ENCODE peak calls at places on chromosome 18, in nine cellular contexts. Z is tibial artery, E is AG09309, Q is OCI-LY7, M is fibroblast of lung, V is GM12865, X is HL-60, B is stomach, I is heart left ventricle. F is an unnamed sample.

GRCh38 chr18:2143666-2144065 is 427.6 kb downstream of the METTL4 start:
- DNase-seq in Z (no peak), E (no peak), Q (no peak), M (no peak), V (no peak), X (no peak), B (no peak), I (no peak), F (no peak)

GRCh38 chr18:44654555-44654954 is 26.1 kb upstream of the SETBP1 start:
- DNase-seq in Z (no peak), E (peak), Q (no peak), M (peak), V (no peak), X (no peak), B (no peak), I (no peak), F (peak)

GRCh38 chr18:1075310-1075709 is 170.6 kb downstream of the ADCYAP1 start:
- DNase-seq in Z (no peak), E (no peak), Q (no peak), M (no peak), V (no peak), X (no peak), B (no peak), I (no peak), F (no peak)

GRCh38 chr18:22165049-22165602 is 4.3 kb upstream of the GATA6 start:
- DNase-seq in Z (no peak), E (no peak), Q (no peak), M (no peak), V (no peak), X (no peak), B (no peak), I (no peak), F (no peak)

GRCh38 chr18:9404565-9405060 is 70.0 kb downstream of the TWSG1 start:
- DNase-seq in Z (peak), E (no peak), Q (no peak), M (no peak), V (peak), X (peak), B (no peak), I (no peak), F (no peak)

GRCh38 chr18:7206231-7206630 is 24.7 kb upstream of the LRRC30 start:
- DNase-seq in Z (no peak), E (no peak), Q (no peak), M (no peak), V (no peak), X (no peak), B (no peak), I (no peak), F (no peak)

GRCh38 chr18:35477974-35478373 is 19.8 kb downstream of the INO80C start:
- DNase-seq in Z (no peak), E (no peak), Q (no peak), M (no peak), V (no peak), X (no peak), B (no peak), I (no peak), F (no peak)

GRCh38 chr18:9535430-9535972 is 60.2 kb downstream of the RALBP1 start:
- DNase-seq in Z (peak), E (peak), Q (no peak), M (peak), V (no peak), X (no peak), B (no peak), I (no peak), F (peak)

GRCh38 chr18:6397931-6398566 is 16.7 kb downstream of the L3MBTL4 start:
- DNase-seq in Z (no peak), E (no peak), Q (no peak), M (no peak), V (no peak), X (no peak), B (no peak), I (no peak), F (no peak)

GRCh38 chr18:8241731-8242130 is 367.5 kb upstream of the RAB12 start:
- DNase-seq in Z (no peak), E (no peak), Q (no peak), M (no peak), V (no peak), X (no peak), B (no peak), I (no peak), F (no peak)

GRCh38 chr18:11336241-11336640 is 186.9 kb upstream of the PIEZO2 start:
- DNase-seq in Z (no peak), E (no peak), Q (no peak), M (peak), V (no peak), X (no peak), B (no peak), I (no peak), F (no peak)

GRCh38 chr18:8045890-8046289 is 478.8 kb downstream of the PTPRM start:
- DNase-seq in Z (no peak), E (no peak), Q (no peak), M (no peak), V (no peak), X (no peak), B (no peak), I (no peak), F (no peak)

DNA sequence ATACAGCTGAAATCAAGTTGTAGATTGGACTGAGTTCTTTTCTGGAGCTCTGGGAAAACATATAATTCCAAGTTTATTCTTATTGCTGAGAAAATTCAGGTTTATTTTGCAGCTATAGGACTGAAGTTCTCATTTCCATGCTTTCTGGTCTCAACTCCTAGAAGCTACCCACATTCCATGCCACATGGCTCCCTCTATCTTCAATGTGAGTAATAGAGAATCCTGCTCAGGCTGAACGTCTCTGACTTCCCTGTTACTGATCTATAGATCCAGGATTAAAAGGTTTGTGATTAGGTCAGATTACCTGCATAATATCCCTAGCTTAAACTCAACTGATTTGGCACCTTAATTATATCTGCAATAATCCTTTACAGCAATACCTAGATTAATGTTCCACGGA is 453.8 kb upstream of the MC4R start:
- DNase-seq in Z (no peak), E (no peak), Q (no peak), M (no peak), V (no peak), X (no peak), B (no peak), I (no peak), F (no peak)
- TF ChIP-seq CTCF in Z (no peak), E (no peak), Q (no peak), M (no peak), V (no peak), X (no peak), B (no peak), I (peak), F (peak)

GRCh38 chr18:48410095-48410920 is 1.1 kb upstream of the ZBTB7C start:
- DNase-seq in Z (peak), E (no peak), Q (peak), M (peak), V (peak), X (peak), B (peak), I (peak), F (no peak)
- H3K4me3 ChIP-seq in Z (peak), E (peak), Q (peak), M (peak), V (peak), X (peak), B (peak), I (peak), F (peak)

GRCh38 chr18:36665952-36666351 is 162.8 kb downstream of the TPGS2 start:
- DNase-seq in Z (no peak), E (no peak), Q (no peak), M (no peak), V (no peak), X (no peak), B (no peak), I (no peak), F (no peak)

GRCh38 chr18:36663312-36663711 is 165.5 kb downstream of the TPGS2 start:
- DNase-seq in Z (no peak), E (no peak), Q (no peak), M (no peak), V (no peak), X (no peak), B (no peak), I (no peak), F (no peak)

GRCh38 chr18:36658611-36659010 is 170.2 kb downstream of the TPGS2 start:
- DNase-seq in Z (no peak), E (no peak), Q (no peak), M (no peak), V (no peak), X (no peak), B (no peak), I (no peak), F (no peak)

GRCh38 chr18:36660311-36660710 is 168.5 kb downstream of the TPGS2 start:
- DNase-seq in Z (no peak), E (no peak), Q (no peak), M (no peak), V (no peak), X (no peak), B (no peak), I (peak), F (no peak)

DNA sequence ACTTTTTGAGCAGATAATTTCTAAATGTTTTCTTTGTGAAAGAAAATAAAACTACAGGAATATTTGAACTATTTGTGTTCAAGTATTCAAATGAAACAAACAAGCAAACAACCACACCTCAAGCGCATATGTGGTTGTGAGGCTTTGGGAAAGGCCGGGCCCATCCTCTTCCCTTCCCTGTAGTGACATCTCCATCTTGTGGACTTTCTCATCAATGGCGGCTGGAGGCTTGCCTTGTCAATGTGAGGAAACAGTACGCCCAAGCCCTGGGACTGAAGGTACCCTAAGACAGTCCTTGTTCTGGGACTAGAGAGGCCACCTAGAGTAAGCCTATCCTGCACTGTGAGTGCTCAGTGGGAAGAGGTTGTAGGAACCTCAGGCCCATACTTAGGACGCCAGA is 166.8 kb downstream of the TPGS2 start:
- DNase-seq in Z (no peak), E (no peak), Q (no peak), M (peak), V (peak), X (peak), B (no peak), I (no peak), F (no peak)
- TF ChIP-seq CTCF in Z (no peak), E (peak), Q (no peak), M (peak), V (peak), X (no peak), B (no peak), I (peak), F (peak)

GRCh38 chr18:57441395-57441794 is 6.2 kb downstream of the ONECUT2 start:
- DNase-seq in Z (no peak), E (no peak), Q (no peak), M (no peak), V (peak), X (peak), B (no peak), I (no peak), F (no peak)

GRCh38 chr18:57438669-57439616 is 3.8 kb downstream of the ONECUT2 start:
- DNase-seq in Z (no peak), E (no peak), Q (no peak), M (no peak), V (no peak), X (peak), B (no peak), I (no peak), F (no peak)

GRCh38 chr18:57439617-57439975 is 4.4 kb downstream of the ONECUT2 start:
- DNase-seq in Z (no peak), E (no peak), Q (no peak), M (no peak), V (no peak), X (no peak), B (no peak), I (no peak), F (no peak)

GRCh38 chr18:57439985-57440330 is 4.8 kb downstream of the ONECUT2 start:
- DNase-seq in Z (no peak), E (no peak), Q (no peak), M (no peak), V (no peak), X (no peak), B (no peak), I (no peak), F (no peak)

DNA sequence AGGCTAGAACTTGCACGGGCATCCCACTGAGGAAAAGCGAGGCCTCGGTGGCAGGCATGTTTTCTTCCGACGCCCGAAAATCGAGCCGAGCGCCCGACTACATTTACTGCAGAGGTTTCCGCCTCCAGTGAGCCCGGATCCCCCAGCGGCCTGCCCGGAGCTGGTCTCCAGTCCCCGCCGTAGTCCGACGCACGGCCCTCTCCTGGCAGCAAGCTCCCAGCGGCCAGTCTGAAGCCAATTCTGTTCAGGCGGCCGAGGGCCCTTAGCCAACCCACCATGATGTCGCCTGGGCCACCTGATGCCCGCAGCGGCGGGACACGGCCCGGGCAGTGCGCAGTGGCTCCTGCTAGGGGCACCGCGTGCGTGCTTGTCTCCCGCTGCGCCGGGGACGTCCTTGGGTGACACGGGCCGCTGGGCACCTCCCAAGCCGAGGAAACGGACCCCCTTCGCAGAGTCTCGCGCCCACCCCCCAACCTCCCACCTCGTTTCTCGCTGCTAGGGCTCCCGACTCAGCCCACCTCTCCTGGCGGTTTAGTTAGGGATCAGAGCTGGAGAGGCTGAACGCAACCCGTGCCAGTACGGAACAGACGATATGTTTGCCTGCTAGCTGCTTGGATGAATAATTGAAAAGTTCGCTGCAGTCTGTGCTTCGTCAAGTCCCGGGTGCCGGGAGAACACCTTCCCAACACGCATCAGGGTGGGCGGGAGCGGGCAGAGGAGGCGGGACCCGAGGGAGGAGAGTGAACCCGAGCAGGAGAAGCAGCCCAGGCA is 5.3 kb downstream of the ONECUT2 start:
- DNase-seq in Z (no peak), E (no peak), Q (no peak), M (no peak), V (no peak), X (no peak), B (no peak), I (no peak), F (no peak)
- H3K4me3 ChIP-seq in Z (no peak), E (no peak), Q (no peak), M (no peak), V (no peak), X (no peak), B (no peak), I (no peak), F (no peak)

DNA sequence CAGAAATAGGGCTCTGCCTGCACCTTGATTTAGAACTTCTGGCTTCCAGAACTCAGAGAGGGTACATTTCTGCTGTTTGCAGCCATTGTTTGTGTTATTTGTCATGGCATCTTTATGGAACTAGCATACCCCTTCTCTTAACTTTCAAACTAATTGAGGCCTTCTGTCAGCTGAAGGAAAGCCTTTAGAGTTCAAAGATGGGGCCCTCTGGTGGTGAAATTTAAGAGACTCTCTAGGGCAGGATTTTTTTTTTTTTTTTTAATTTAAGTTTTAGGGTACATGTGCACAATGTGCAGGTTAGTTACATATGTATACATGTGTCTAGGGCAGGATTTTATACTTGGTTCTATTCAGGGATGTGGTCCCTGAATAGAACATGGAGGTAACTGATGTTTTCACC is 260.6 kb upstream of the LINC00305 start:
- DNase-seq in Z (no peak), E (no peak), Q (peak), M (peak), V (peak), X (peak), B (no peak), I (no peak), F (no peak)
- TF ChIP-seq CTCF in Z (no peak), E (no peak), Q (peak), M (no peak), V (peak), X (peak), B (no peak), I (peak), F (no peak)

DNA sequence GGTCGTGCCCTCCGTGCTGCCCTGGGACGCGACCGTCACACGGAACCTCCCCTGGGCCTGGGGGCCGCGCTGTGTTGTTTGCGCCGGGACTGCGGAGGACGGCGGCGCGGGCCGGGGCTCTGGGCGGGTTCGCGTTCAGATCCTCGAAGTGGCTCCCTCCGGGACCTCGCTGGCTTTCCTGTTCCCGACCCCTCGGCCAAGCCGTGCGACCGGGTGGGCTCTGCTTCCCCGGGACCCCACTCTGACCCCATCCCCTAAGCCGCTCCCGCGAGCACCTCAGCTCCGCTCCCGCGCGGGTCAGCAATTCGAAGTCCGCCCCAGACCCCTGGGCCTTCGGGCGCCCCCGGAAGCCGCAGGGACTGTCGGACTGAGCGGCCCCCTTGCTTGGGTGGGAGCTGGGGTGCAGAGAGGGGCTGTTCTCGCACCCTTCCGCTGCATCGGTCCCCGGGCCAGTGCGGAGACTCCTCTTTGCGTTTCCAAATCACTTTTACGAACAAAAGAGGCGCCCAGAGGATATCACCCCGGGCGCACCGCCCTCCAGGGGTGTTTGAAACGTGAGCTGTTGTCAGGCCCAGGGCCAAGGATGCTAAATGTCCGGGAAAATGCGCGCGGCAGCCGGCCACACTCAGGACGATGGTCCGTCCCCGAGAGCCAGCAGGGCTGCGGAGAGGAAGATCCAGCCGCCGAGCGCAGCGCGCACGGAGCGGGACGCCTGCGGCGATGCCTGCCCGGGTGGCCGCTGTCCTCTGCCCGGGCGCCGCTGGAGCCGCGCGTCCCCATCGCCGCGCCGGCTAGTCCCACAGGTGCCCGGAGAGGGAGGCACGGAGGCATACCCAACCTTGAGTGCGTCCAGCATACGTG is 73.5 kb downstream of the ZCCHC2 start:
- DNase-seq in Z (no peak), E (no peak), Q (no peak), M (no peak), V (no peak), X (no peak), B (no peak), I (peak), F (no peak)
- H3K4me3 ChIP-seq in Z (peak), E (peak), Q (no peak), M (peak), V (no peak), X (no peak), B (peak), I (peak), F (peak)